ENCODE peak calls at places on chromosomes 4 and X, in five cellular contexts. A is HTR-8/SVneo; U is activated CD4-positive, alpha-beta T cell treated with anti-CD3 and anti-CD28 coated beads, Interleukin-2, amount 50 U/mL, for 4 hours; Z is fibroblast of villous mesenchyme; J is HFF-Myc. G is an unnamed sample.

GRCh38 chr4:10730019-10730418 is 45.5 kb upstream of the CLNK start:
- DNase-seq in A (no peak), U (no peak), Z (no peak), J (no peak), G (no peak)

GRCh38 chr4:20422398-20422797 is 170.7 kb downstream of the SLIT2 start:
- DNase-seq in A (peak; percentile 12), U (peak; percentile 2), Z (peak; percentile 64), J (no peak), G (peak; percentile 80)

GRCh38 chrX:119853449-119853848 is 686 bp upstream of the UPF3B start:
- DNase-seq in A (no peak), U (no peak), Z (no peak), J (no peak), G (no peak)

GRCh38 chr4:24984602-24985532 is 45.9 kb downstream of the LGI2 start:
- DNase-seq in A (no peak), U (no peak), Z (no peak), J (no peak), G (no peak)

GRCh38 chr4:56803473-56803872 is 18.0 kb downstream of the SPINK2 start:
- DNase-seq in A (no peak), U (no peak), Z (peak; percentile 34), J (no peak), G (peak; percentile 15)

GRCh38 chr4:5795580-5795979 is 84.6 kb downstream of the EVC start:
- DNase-seq in A (no peak), U (no peak), Z (no peak), J (no peak), G (no peak)

GRCh38 chrX:38221391-38221929 is 789 bp upstream of the SRPX start:
- DNase-seq in A (no peak), U (no peak), Z (no peak), J (no peak), G (no peak)

GRCh38 chrX:96102997-96103396 is 581.6 kb upstream of the DIAPH2 start:
- DNase-seq in A (no peak), U (no peak), Z (no peak), J (no peak), G (no peak)

GRCh38 chr4:152997771-152998487 is 61.8 kb downstream of the FHDC1 start:
- DNase-seq in A (no peak), U (no peak), Z (no peak), J (no peak), G (no peak)

GRCh38 chr4:17811078-17811603 is 362 bp downstream of the NCAPG start:
- DNase-seq in A (no peak), U (no peak), Z (no peak), J (no peak), G (no peak)

GRCh38 chr4:8030121-8030781 is 90.6 kb upstream of the AFAP1 start:
- DNase-seq in A (no peak), U (no peak), Z (no peak), J (no peak), G (no peak)

GRCh38 chr4:169906104-169906503 is 120.1 kb downstream of the MFAP3L start:
- DNase-seq in A (no peak), U (no peak), Z (no peak), J (no peak), G (no peak)

GRCh38 chrX:47556045-47556623 is 4.9 kb upstream of the ARAF start:
- DNase-seq in A (peak; percentile 73), U (peak; percentile 74), Z (peak; percentile 94), J (peak; percentile 79), G (peak; percentile 94)

GRCh38 chr4:177810210-177810609 is 368.0 kb upstream of the AGA start:
- DNase-seq in A (no peak), U (no peak), Z (no peak), J (no peak), G (no peak)

GRCh38 chr4:54539500-54540029 is 118.2 kb upstream of the KIT start:
- DNase-seq in A (no peak), U (no peak), Z (peak; percentile 30), J (no peak), G (peak; percentile 36)

G was measured in fibroblast of pulmonary artery.